ENCODE peak calls at places on chromosome 20, in seven cellular contexts. One of them, this sample, is unnamed.

GRCh38 chr20:34111057-34111711 is 859 bp downstream of the EIF2S2 start:
- DNase-seq in OCI-LY7: peak; percentile 38
- DNase-seq in tibial artery: no peak
- DNase-seq in PC-3: peak; percentile 38
- DNase-seq in DND-41: peak; percentile 15
- DNase-seq in neuronal stem cell: no peak
- DNase-seq in body of pancreas: peak; percentile 23
- DNase-seq in this sample: no peak

GRCh38 chr20:51388227-51388626 is 154.3 kb downstream of the NFATC2 start:
- DNase-seq in body of pancreas: no peak
- DNase-seq in neuronal stem cell: no peak
- DNase-seq in OCI-LY7: no peak
- DNase-seq in PC-3: peak; percentile 93
- DNase-seq in DND-41: no peak
- DNase-seq in tibial artery: no peak
- DNase-seq in this sample: no peak

GRCh38 chr20:46674253-46675083 is 14.8 kb downstream of the TP53RK start:
- DNase-seq in tibial artery: no peak
- DNase-seq in OCI-LY7: no peak
- DNase-seq in DND-41: no peak
- DNase-seq in PC-3: no peak
- DNase-seq in body of pancreas: no peak
- DNase-seq in neuronal stem cell: no peak
- DNase-seq in this sample: no peak

GRCh38 chr20:19774086-19774933 is 16.3 kb downstream of the RIN2 start:
- DNase-seq in DND-41: no peak
- DNase-seq in OCI-LY7: no peak
- DNase-seq in PC-3: no peak
- DNase-seq in body of pancreas: no peak
- DNase-seq in tibial artery: no peak
- DNase-seq in neuronal stem cell: no peak
- DNase-seq in this sample: no peak

GRCh38 chr20:62376112-62377063 is 9.3 kb upstream of the LAMA5 start:
- DNase-seq in tibial artery: peak; percentile 85
- DNase-seq in body of pancreas: peak; percentile 75
- DNase-seq in OCI-LY7: no peak
- DNase-seq in neuronal stem cell: peak; percentile 86
- DNase-seq in DND-41: no peak
- DNase-seq in PC-3: no peak
- DNase-seq in this sample: no peak

GRCh38 chr20:46347831-46348230 is 39.5 kb upstream of the CDH22 start:
- DNase-seq in OCI-LY7: no peak
- DNase-seq in PC-3: no peak
- DNase-seq in neuronal stem cell: no peak
- DNase-seq in tibial artery: no peak
- DNase-seq in body of pancreas: no peak
- DNase-seq in DND-41: no peak
- DNase-seq in this sample: no peak

GRCh38 chr20:25251558-25251957 is 3.7 kb downstream of the PYGB start:
- DNase-seq in DND-41: no peak
- DNase-seq in OCI-LY7: no peak
- DNase-seq in body of pancreas: no peak
- DNase-seq in neuronal stem cell: no peak
- DNase-seq in PC-3: no peak
- DNase-seq in tibial artery: peak; percentile 56
- DNase-seq in this sample: no peak

GRCh38 chr20:57480444-57481152 is 44.3 kb downstream of the CTCFL start:
- DNase-seq in neuronal stem cell: no peak
- DNase-seq in PC-3: no peak
- DNase-seq in body of pancreas: no peak
- DNase-seq in DND-41: no peak
- DNase-seq in tibial artery: peak; percentile 39
- DNase-seq in OCI-LY7: peak; percentile 95
- DNase-seq in this sample: peak; percentile 48

GRCh38 chr20:33677991-33678431 is 3.8 kb upstream of the NECAB3 start:
- DNase-seq in PC-3: no peak
- DNase-seq in body of pancreas: no peak
- DNase-seq in OCI-LY7: no peak
- DNase-seq in neuronal stem cell: no peak
- DNase-seq in DND-41: no peak
- DNase-seq in tibial artery: no peak
- DNase-seq in this sample: no peak

GRCh38 chr20:45908086-45908485 is 3.9 kb downstream of the PLTP start:
- DNase-seq in tibial artery: no peak
- DNase-seq in neuronal stem cell: no peak
- DNase-seq in DND-41: no peak
- DNase-seq in OCI-LY7: no peak
- DNase-seq in body of pancreas: no peak
- DNase-seq in PC-3: no peak
- DNase-seq in this sample: no peak

GRCh38 chr20:2825770-2826169 is 9.6 kb downstream of the TMEM239 start:
- DNase-seq in OCI-LY7: no peak
- DNase-seq in PC-3: no peak
- DNase-seq in neuronal stem cell: no peak
- DNase-seq in body of pancreas: no peak
- DNase-seq in DND-41: peak; percentile 39
- DNase-seq in tibial artery: no peak
- DNase-seq in this sample: no peak

DNA sequence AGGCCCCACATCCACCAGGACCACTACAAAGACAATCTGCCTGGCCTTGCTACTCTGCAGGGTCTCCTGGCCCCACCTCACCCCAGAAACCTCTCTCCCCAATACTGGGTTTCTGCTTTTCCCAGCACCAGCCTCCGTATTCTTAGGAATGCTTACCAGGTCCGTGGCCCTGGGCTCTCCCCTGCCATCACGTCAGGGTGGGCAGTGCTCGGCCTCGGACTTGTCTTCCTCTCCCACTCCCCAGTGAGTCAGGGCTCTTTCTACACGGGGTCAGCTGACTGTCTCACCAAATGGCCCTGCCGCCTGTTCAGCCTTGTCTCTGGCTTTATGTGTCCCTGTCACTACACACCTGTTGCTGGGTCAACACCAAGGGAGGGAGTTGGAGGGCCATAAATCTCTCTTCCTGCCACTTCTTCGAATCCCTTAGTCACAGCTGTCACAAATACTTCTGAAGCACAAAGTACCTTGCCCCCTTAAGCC is 3.2 kb downstream of the NNAT start:
- DNase-seq in OCI-LY7: no peak
- DNase-seq in body of pancreas: no peak
- DNase-seq in PC-3: no peak
- DNase-seq in DND-41: no peak
- DNase-seq in tibial artery: peak; percentile 32
- DNase-seq in neuronal stem cell: no peak
- DNase-seq in this sample: peak; percentile 22
- H3K4me1 ChIP-seq in OCI-LY7: peaks cover 27% of the 10 kb centered on the region
- H3K4me1 ChIP-seq in body of pancreas: peaks cover 41% of the 10 kb centered on the region
- H3K4me1 ChIP-seq in PC-3: peaks cover 31% of the 10 kb centered on the region
- H3K4me1 ChIP-seq in DND-41: peaks cover 38% of the 10 kb centered on the region
- H3K4me1 ChIP-seq in tibial artery: no peaks in the 10 kb centered on the region
- H3K4me1 ChIP-seq in neuronal stem cell: peaks cover 19% of the 10 kb centered on the region
- H3K4me1 ChIP-seq in this sample: no peaks in the 10 kb centered on the region

DNA sequence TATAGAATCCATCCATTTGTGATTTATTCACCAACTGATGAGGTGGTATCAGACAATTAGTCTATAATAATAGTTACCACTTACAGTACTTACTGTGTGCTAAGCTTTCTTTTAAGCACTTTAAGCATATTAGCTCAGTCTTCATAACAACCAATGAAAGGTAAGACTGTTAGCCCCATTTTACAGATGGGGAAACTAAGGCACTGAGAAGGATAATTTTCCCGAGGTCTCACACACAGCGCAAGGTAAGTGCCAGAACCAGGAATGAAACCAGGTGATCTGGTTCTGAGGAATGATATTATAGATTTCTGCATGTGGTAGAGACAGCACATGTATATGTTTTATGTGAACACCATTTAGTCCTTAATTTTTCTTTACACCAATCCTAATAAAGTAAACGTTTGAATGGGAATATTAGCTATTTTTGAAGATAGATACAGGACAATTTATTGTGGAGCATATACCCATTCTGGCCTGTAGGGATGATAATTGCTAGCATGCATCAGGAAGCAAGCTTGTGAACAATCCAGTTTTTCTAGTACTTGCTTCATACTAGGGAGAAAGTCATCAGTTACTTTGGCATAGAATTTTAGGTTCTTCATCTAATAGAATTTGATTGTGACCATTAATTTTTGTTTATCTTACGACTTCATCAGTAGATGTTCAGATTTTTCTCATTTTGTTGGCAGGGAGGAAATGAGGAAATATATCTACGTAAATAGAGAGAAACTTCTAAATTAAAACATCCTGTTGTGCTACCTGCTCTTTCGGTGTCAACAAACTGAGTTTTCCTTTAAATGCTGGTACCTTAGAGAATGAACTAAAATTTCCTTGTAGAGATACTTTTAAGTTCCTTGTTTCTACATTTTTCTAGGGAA is 3.0 kb downstream of the YWHAB start:
- DNase-seq in OCI-LY7: peak; percentile 42
- DNase-seq in tibial artery: no peak
- DNase-seq in PC-3: peak; percentile 88
- DNase-seq in body of pancreas: no peak
- DNase-seq in DND-41: no peak
- DNase-seq in neuronal stem cell: no peak
- DNase-seq in this sample: no peak
- H3K4me1 ChIP-seq in OCI-LY7: peaks cover 46% of the 10 kb centered on the region
- H3K4me1 ChIP-seq in tibial artery: no peaks in the 10 kb centered on the region
- H3K4me1 ChIP-seq in PC-3: peaks cover 33% of the 10 kb centered on the region
- H3K4me1 ChIP-seq in body of pancreas: peaks cover 57% of the 10 kb centered on the region
- H3K4me1 ChIP-seq in DND-41: peaks cover 48% of the 10 kb centered on the region
- H3K4me1 ChIP-seq in neuronal stem cell: peaks cover 12% of the 10 kb centered on the region
- H3K4me1 ChIP-seq in this sample: peaks cover 28% of the 10 kb centered on the region

DNA sequence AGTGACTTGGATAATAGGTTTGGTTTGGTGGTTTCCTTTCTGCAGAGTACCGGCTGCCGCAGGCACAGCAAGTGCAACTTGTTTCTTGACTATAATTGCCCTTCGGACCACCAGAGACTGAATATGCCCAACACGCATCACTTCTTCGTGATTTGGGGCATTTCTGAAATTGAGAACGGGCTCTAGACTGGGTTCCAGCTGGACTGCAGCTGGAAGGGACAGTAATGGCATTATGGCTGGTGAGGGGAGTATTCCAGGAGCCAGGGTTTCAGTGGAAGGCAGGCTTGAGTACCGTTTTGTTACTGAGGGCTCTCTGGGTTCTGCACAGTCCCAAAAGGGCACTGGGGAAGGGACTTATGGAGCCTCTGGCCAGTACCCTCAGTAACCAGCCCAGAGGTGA is 40.1 kb downstream of the DSTN start:
- DNase-seq in DND-41: no peak
- DNase-seq in tibial artery: no peak
- DNase-seq in OCI-LY7: no peak
- DNase-seq in PC-3: no peak
- DNase-seq in body of pancreas: no peak
- DNase-seq in neuronal stem cell: no peak
- DNase-seq in this sample: peak; percentile 52
- H3K4me1 ChIP-seq in DND-41: no peaks in the 10 kb centered on the region
- H3K4me1 ChIP-seq in tibial artery: peaks cover 13% of the 10 kb centered on the region
- H3K4me1 ChIP-seq in OCI-LY7: no peaks in the 10 kb centered on the region
- H3K4me1 ChIP-seq in PC-3: peaks cover 12% of the 10 kb centered on the region
- H3K4me1 ChIP-seq in body of pancreas: peaks cover 65% of the 10 kb centered on the region
- H3K4me1 ChIP-seq in neuronal stem cell: peaks cover 2% of the 10 kb centered on the region
- H3K4me1 ChIP-seq in this sample: peaks cover 46% of the 10 kb centered on the region

GRCh38 chr20:5451643-5452210 is 135.0 kb upstream of the PROKR2 start:
- DNase-seq in OCI-LY7: no peak
- DNase-seq in body of pancreas: no peak
- DNase-seq in tibial artery: no peak
- DNase-seq in PC-3: no peak
- DNase-seq in neuronal stem cell: no peak
- DNase-seq in DND-41: no peak
- DNase-seq in this sample: no peak
- H3K4me1 ChIP-seq in OCI-LY7: no peaks in the 10 kb centered on the region
- H3K4me1 ChIP-seq in body of pancreas: no peaks in the 10 kb centered on the region
- H3K4me1 ChIP-seq in tibial artery: no peaks in the 10 kb centered on the region
- H3K4me1 ChIP-seq in PC-3: no peaks in the 10 kb centered on the region
- H3K4me1 ChIP-seq in neuronal stem cell: no peaks in the 10 kb centered on the region
- H3K4me1 ChIP-seq in DND-41: no peaks in the 10 kb centered on the region
- H3K4me1 ChIP-seq in this sample: no peaks in the 10 kb centered on the region

GRCh38 chr20:37294262-37294981 is 5.0 kb downstream of the MANBAL start:
- DNase-seq in OCI-LY7: no peak
- DNase-seq in PC-3: no peak
- DNase-seq in tibial artery: no peak
- DNase-seq in body of pancreas: no peak
- DNase-seq in neuronal stem cell: no peak
- DNase-seq in DND-41: no peak
- DNase-seq in this sample: no peak

GRCh38 chr20:37293301-37293943 is 4.0 kb downstream of the MANBAL start:
- DNase-seq in neuronal stem cell: no peak
- DNase-seq in OCI-LY7: no peak
- DNase-seq in DND-41: no peak
- DNase-seq in tibial artery: no peak
- DNase-seq in PC-3: no peak
- DNase-seq in body of pancreas: no peak
- DNase-seq in this sample: no peak

GRCh38 chr20:37291724-37292126 is 2.3 kb downstream of the MANBAL start:
- DNase-seq in PC-3: no peak
- DNase-seq in OCI-LY7: no peak
- DNase-seq in neuronal stem cell: no peak
- DNase-seq in DND-41: no peak
- DNase-seq in tibial artery: no peak
- DNase-seq in body of pancreas: no peak
- DNase-seq in this sample: no peak

GRCh38 chr20:37288091-37288490 is 1.4 kb upstream of the MANBAL start:
- DNase-seq in DND-41: no peak
- DNase-seq in neuronal stem cell: no peak
- DNase-seq in body of pancreas: peak; percentile 27
- DNase-seq in tibial artery: no peak
- DNase-seq in PC-3: no peak
- DNase-seq in OCI-LY7: no peak
- DNase-seq in this sample: no peak

GRCh38 chr20:37290158-37290810 is 829 bp downstream of the MANBAL start:
- DNase-seq in OCI-LY7: no peak
- DNase-seq in neuronal stem cell: no peak
- DNase-seq in tibial artery: no peak
- DNase-seq in PC-3: no peak
- DNase-seq in DND-41: no peak
- DNase-seq in body of pancreas: no peak
- DNase-seq in this sample: no peak
- H3K4me1 ChIP-seq in OCI-LY7: peaks cover 25% of the 10 kb centered on the region
- H3K4me1 ChIP-seq in neuronal stem cell: peaks cover 9% of the 10 kb centered on the region
- H3K4me1 ChIP-seq in tibial artery: no peaks in the 10 kb centered on the region
- H3K4me1 ChIP-seq in PC-3: peaks cover 32% of the 10 kb centered on the region
- H3K4me1 ChIP-seq in DND-41: peaks cover 27% of the 10 kb centered on the region
- H3K4me1 ChIP-seq in body of pancreas: peaks cover 33% of the 10 kb centered on the region
- H3K4me1 ChIP-seq in this sample: peaks cover 29% of the 10 kb centered on the region